ENCODE peak calls at places on chromosomes 12 and 14, in eight cellular contexts. I, D, O, G, T, Z, N and E are unnamed samples.
A peak's percentile ranks its signal among the peaks of the same experiment; 100 is the strongest.

GRCh38 chr12:109580684-109581333 is 7.2 kb downstream of the MVK start:
- DNase-seq in D (no peak), I (no peak), G (no peak), N (no peak), T (no peak), O (no peak), Z (peak; percentile 68), E (no peak)

GRCh38 chr12:119659289-119659897 is 8.5 kb upstream of the PRKAB1 start:
- DNase-seq in G (no peak), Z (peak; percentile 59), T (peak; percentile 71), O (peak; percentile 57), N (no peak), D (no peak), I (no peak), E (peak; percentile 41)

GRCh38 chr14:37116933-37117844 is 55.2 kb downstream of the SLC25A21 start:
- DNase-seq in T (peak; percentile 95), G (no peak), D (no peak), N (no peak), O (no peak), I (no peak), Z (peak; percentile 81), E (peak; percentile 61)

GRCh38 chr12:53298154-53298553 is 1.3 kb upstream of the MYG1 start:
- DNase-seq in Z (peak; percentile 93), N (no peak), T (peak; percentile 74), G (no peak), O (no peak), I (no peak), D (no peak), E (peak; percentile 91)

GRCh38 chr12:124938606-124939427 is 24.4 kb upstream of the UBC start:
- DNase-seq in N (peak; percentile 79), D (no peak), I (peak; percentile 40), G (peak; percentile 81), O (peak; percentile 88), T (peak; percentile 68), Z (no peak), E (peak; percentile 92)

GRCh38 chr12:130878193-130879185 is 6.6 kb downstream of the RAN start:
- DNase-seq in G (no peak), D (no peak), O (peak; percentile 45), T (no peak), N (no peak), Z (no peak), I (no peak), E (no peak)

GRCh38 chr12:112362309-112362708 is 19.9 kb downstream of the HECTD4 start:
- DNase-seq in I (no peak), O (no peak), G (no peak), D (no peak), T (no peak), Z (no peak), N (no peak), E (no peak)

GRCh38 chr14:31927348-31927826 is 149.7 kb upstream of the ARHGAP5 start:
- DNase-seq in D (no peak), N (no peak), I (no peak), G (no peak), O (no peak), Z (peak; percentile 88), T (peak; percentile 72), E (peak; percentile 97)

GRCh38 chr12:3931721-3932120 is 58.5 kb upstream of the PARP11 start:
- DNase-seq in G (no peak), D (no peak), O (no peak), I (no peak), N (no peak), Z (no peak), T (no peak), E (no peak)

GRCh38 chr12:89083491-89083890 is 268.8 kb downstream of the DUSP6 start:
- DNase-seq in O (no peak), Z (no peak), I (no peak), G (no peak), D (no peak), N (no peak), T (no peak), E (no peak)

GRCh38 chr14:82182646-82183045 is 649.0 kb upstream of the SEL1L start:
- DNase-seq in I (no peak), G (no peak), T (no peak), Z (no peak), O (no peak), N (no peak), D (no peak), E (no peak)

GRCh38 chr14:50044040-50044651 is 72.2 kb downstream of the VCPKMT start:
- DNase-seq in N (no peak), D (no peak), T (no peak), Z (no peak), O (peak; percentile 26), G (no peak), I (no peak), E (no peak)

GRCh38 chr12:40946612-40947194 is 241.4 kb upstream of the PDZRN4 start:
- DNase-seq in N (no peak), D (no peak), G (no peak), I (no peak), Z (no peak), O (peak; percentile 27), T (peak; percentile 53), E (peak; percentile 48)

GRCh38 chr12:124513297-124513867 is 54.0 kb downstream of the NCOR2 start:
- DNase-seq in Z (peak; percentile 74), I (no peak), T (peak; percentile 44), N (no peak), G (no peak), O (no peak), D (no peak), E (no peak)

GRCh38 chr12:11853126-11853525 is 203.7 kb downstream of the ETV6 start:
- DNase-seq in N (no peak), D (no peak), T (no peak), I (no peak), G (no peak), Z (no peak), O (no peak), E (no peak)

GRCh38 chr14:78383060-78383459 is 212.9 kb downstream of the NRXN3 start:
- DNase-seq in Z (no peak), G (no peak), O (no peak), N (no peak), I (no peak), T (no peak), D (no peak), E (no peak)

GRCh38 chr12:12612403-12612802 is 727 bp downstream of the CREBL2 start:
- DNase-seq in D (no peak), T (peak; percentile 58), Z (peak; percentile 83), I (no peak), N (no peak), O (peak; percentile 2), G (no peak), E (peak; percentile 74)

GRCh38 chr12:122889658-122890561 is 6.0 kb downstream of the VPS37B start:
- DNase-seq in Z (no peak), D (no peak), O (no peak), N (no peak), I (no peak), G (no peak), T (no peak), E (no peak)
- TF ChIP-seq CTCF in Z (no peak), D (peak; percentile 5), O (no peak), N (no peak), I (no peak), G (no peak), T (no peak), E (no peak)

GRCh38 chr14:79544671-79545070 is 666.6 kb downstream of the DIO2 start:
- DNase-seq in T (peak; percentile 23), D (no peak), O (no peak), I (no peak), N (no peak), G (no peak), Z (no peak), E (no peak)

GRCh38 chr14:79543348-79543747 is 668.0 kb downstream of the DIO2 start:
- DNase-seq in I (no peak), G (no peak), T (no peak), D (no peak), N (no peak), O (no peak), Z (no peak), E (no peak)

GRCh38 chr14:79542121-79542520 is 669.2 kb downstream of the DIO2 start:
- DNase-seq in D (no peak), T (no peak), O (no peak), I (no peak), Z (no peak), G (no peak), N (no peak), E (peak; percentile 10)

GRCh38 chr14:79540394-79540793 is 670.9 kb downstream of the DIO2 start:
- DNase-seq in N (no peak), T (peak; percentile 10), I (no peak), O (no peak), G (no peak), D (no peak), Z (no peak), E (no peak)

GRCh38 chr14:79543966-79544365 is 667.3 kb downstream of the DIO2 start:
- DNase-seq in T (peak; percentile 82), G (no peak), O (peak; percentile 2), D (no peak), N (no peak), I (no peak), Z (no peak), E (peak; percentile 50)
- TF ChIP-seq CTCF in T (peak; percentile 72), G (no peak), O (peak; percentile 69), D (peak; percentile 23), N (peak; percentile 37), I (no peak), Z (peak; percentile 64), E (peak; percentile 51)

GRCh38 chr12:15596174-15596573 is 193.0 kb downstream of the EPS8 start:
- DNase-seq in Z (no peak), O (no peak), T (no peak), G (no peak), I (no peak), N (no peak), D (no peak), E (no peak)

GRCh38 chr12:15589328-15590032 is 199.7 kb downstream of the EPS8 start:
- DNase-seq in I (no peak), D (no peak), O (no peak), G (no peak), N (no peak), T (no peak), Z (no peak), E (peak; percentile 70)

GRCh38 chr12:15590180-15590826 is 198.9 kb downstream of the EPS8 start:
- DNase-seq in G (peak; percentile 49), T (peak; percentile 74), O (peak; percentile 73), Z (peak; percentile 70), N (no peak), D (no peak), I (peak; percentile 8), E (peak; percentile 82)

GRCh38 chr12:15591811-15592210 is 197.4 kb downstream of the EPS8 start:
- DNase-seq in D (no peak), I (no peak), G (no peak), T (no peak), Z (peak; percentile 27), N (no peak), O (no peak), E (no peak)

DNA sequence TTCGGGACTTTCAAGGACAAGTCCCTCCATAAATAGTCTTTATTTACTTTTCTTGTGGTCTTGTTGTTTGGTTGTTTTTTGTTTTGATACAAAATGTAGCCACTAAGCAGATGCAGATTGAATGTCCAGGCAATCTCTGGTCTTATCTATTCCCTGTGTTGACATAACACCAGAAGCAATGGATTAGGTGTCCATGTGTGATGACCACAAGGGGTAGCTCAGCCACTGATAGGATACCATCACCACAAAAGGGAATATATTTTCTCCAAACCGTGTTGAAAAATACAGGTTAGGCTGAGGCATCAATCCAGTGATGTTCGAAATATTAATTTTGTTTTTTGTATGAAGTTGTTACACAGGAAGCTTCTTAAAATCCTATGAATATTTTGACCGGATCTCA is 196.3 kb downstream of the EPS8 start:
- DNase-seq in O (no peak), G (no peak), Z (no peak), N (no peak), T (no peak), I (no peak), D (no peak), E (peak; percentile 53)
- TF ChIP-seq CTCF in O (no peak), G (no peak), Z (peak; percentile 25), N (no peak), T (peak; percentile 25), I (no peak), D (no peak), E (peak; percentile 24)

GRCh38 chr12:116880817-116881324 is 370 bp downstream of the HRK start:
- DNase-seq in T (peak; percentile 72), Z (peak; percentile 92), O (peak; percentile 93), I (no peak), D (no peak), G (peak; percentile 58), N (peak; percentile 69), E (peak; percentile 29)
- TF ChIP-seq CTCF in T (no peak), Z (no peak), O (peak; percentile 49), I (no peak), D (no peak), G (no peak), N (no peak), E (no peak)